ENCODE peak calls at places on chromosome 17, in ten cellular contexts. One of them, this sample, is unnamed.

GRCh38 chr17:74513987-74514631 is 17.2 kb downstream of the CD300LB start:
- DNase-seq in IMR-90: peak; percentile 31
- DNase-seq in amniotic stem cell: no peak
- DNase-seq in fibroblast of lung: peak; percentile 50
- DNase-seq in SHP77: no peak
- DNase-seq in GM19239: no peak
- DNase-seq in SW 1271: peak; percentile 7
- DNase-seq in brain pericyte: peak; percentile 73
- DNase-seq in T-helper 1 cell: peak; percentile 28
- DNase-seq in activated T-helper 9 cell treated with anti-CD3 and anti-CD28 coated beads, Interleukin-2, amount 50 U/mL, for 16 hours: no peak
- DNase-seq in this sample: no peak

GRCh38 chr17:53900951-53901350 is 78.2 kb downstream of the KIF2B start:
- DNase-seq in SHP77: no peak
- DNase-seq in GM19239: no peak
- DNase-seq in brain pericyte: no peak
- DNase-seq in IMR-90: no peak
- DNase-seq in activated T-helper 9 cell treated with anti-CD3 and anti-CD28 coated beads, Interleukin-2, amount 50 U/mL, for 16 hours: no peak
- DNase-seq in amniotic stem cell: no peak
- DNase-seq in fibroblast of lung: no peak
- DNase-seq in T-helper 1 cell: no peak
- DNase-seq in SW 1271: no peak
- DNase-seq in this sample: no peak

GRCh38 chr17:63189082-63189481 is 223.0 kb downstream of the TANC2 start:
- DNase-seq in amniotic stem cell: no peak
- DNase-seq in brain pericyte: no peak
- DNase-seq in SHP77: no peak
- DNase-seq in SW 1271: peak; percentile 9
- DNase-seq in activated T-helper 9 cell treated with anti-CD3 and anti-CD28 coated beads, Interleukin-2, amount 50 U/mL, for 16 hours: no peak
- DNase-seq in GM19239: no peak
- DNase-seq in T-helper 1 cell: no peak
- DNase-seq in IMR-90: peak; percentile 78
- DNase-seq in fibroblast of lung: peak; percentile 82
- DNase-seq in this sample: no peak

GRCh38 chr17:36544049-36544319 is 735 bp upstream of the GGNBP2 start:
- DNase-seq in IMR-90: peak; percentile 55
- DNase-seq in amniotic stem cell: no peak
- DNase-seq in activated T-helper 9 cell treated with anti-CD3 and anti-CD28 coated beads, Interleukin-2, amount 50 U/mL, for 16 hours: no peak
- DNase-seq in brain pericyte: peak; percentile 34
- DNase-seq in T-helper 1 cell: no peak
- DNase-seq in GM19239: peak; percentile 16
- DNase-seq in SHP77: no peak
- DNase-seq in fibroblast of lung: no peak
- DNase-seq in SW 1271: peak; percentile 68
- DNase-seq in this sample: no peak

GRCh38 chr17:78251773-78252103 is 20.3 kb downstream of the TMEM235 start:
- DNase-seq in T-helper 1 cell: no peak
- DNase-seq in IMR-90: no peak
- DNase-seq in GM19239: no peak
- DNase-seq in SW 1271: no peak
- DNase-seq in SHP77: no peak
- DNase-seq in brain pericyte: no peak
- DNase-seq in activated T-helper 9 cell treated with anti-CD3 and anti-CD28 coated beads, Interleukin-2, amount 50 U/mL, for 16 hours: no peak
- DNase-seq in fibroblast of lung: no peak
- DNase-seq in amniotic stem cell: no peak
- DNase-seq in this sample: no peak

GRCh38 chr17:65855245-65855644 is 293.8 kb upstream of the AXIN2 start:
- DNase-seq in fibroblast of lung: no peak
- DNase-seq in brain pericyte: no peak
- DNase-seq in GM19239: no peak
- DNase-seq in amniotic stem cell: no peak
- DNase-seq in SW 1271: peak; percentile 20
- DNase-seq in T-helper 1 cell: no peak
- DNase-seq in SHP77: no peak
- DNase-seq in IMR-90: peak; percentile 45
- DNase-seq in activated T-helper 9 cell treated with anti-CD3 and anti-CD28 coated beads, Interleukin-2, amount 50 U/mL, for 16 hours: no peak
- DNase-seq in this sample: no peak

GRCh38 chr17:1565860-1566259 is 3.3 kb upstream of the PITPNA start:
- DNase-seq in T-helper 1 cell: no peak
- DNase-seq in activated T-helper 9 cell treated with anti-CD3 and anti-CD28 coated beads, Interleukin-2, amount 50 U/mL, for 16 hours: no peak
- DNase-seq in SHP77: no peak
- DNase-seq in SW 1271: no peak
- DNase-seq in brain pericyte: no peak
- DNase-seq in fibroblast of lung: no peak
- DNase-seq in GM19239: no peak
- DNase-seq in amniotic stem cell: no peak
- DNase-seq in IMR-90: no peak
- DNase-seq in this sample: no peak

GRCh38 chr17:64002658-64003525 is 4.7 kb downstream of the PRR29 start:
- DNase-seq in activated T-helper 9 cell treated with anti-CD3 and anti-CD28 coated beads, Interleukin-2, amount 50 U/mL, for 16 hours: no peak
- DNase-seq in T-helper 1 cell: no peak
- DNase-seq in SHP77: no peak
- DNase-seq in amniotic stem cell: no peak
- DNase-seq in brain pericyte: no peak
- DNase-seq in SW 1271: no peak
- DNase-seq in IMR-90: no peak
- DNase-seq in fibroblast of lung: no peak
- DNase-seq in GM19239: no peak
- DNase-seq in this sample: no peak

GRCh38 chr17:36014946-36015345 is 2.8 kb downstream of the CCL23 start:
- DNase-seq in GM19239: no peak
- DNase-seq in amniotic stem cell: no peak
- DNase-seq in IMR-90: no peak
- DNase-seq in activated T-helper 9 cell treated with anti-CD3 and anti-CD28 coated beads, Interleukin-2, amount 50 U/mL, for 16 hours: no peak
- DNase-seq in T-helper 1 cell: no peak
- DNase-seq in brain pericyte: no peak
- DNase-seq in SHP77: no peak
- DNase-seq in fibroblast of lung: no peak
- DNase-seq in SW 1271: no peak
- DNase-seq in this sample: no peak

GRCh38 chr17:3551189-3551588 is 6.4 kb downstream of the TRPV3 start:
- DNase-seq in SW 1271: no peak
- DNase-seq in activated T-helper 9 cell treated with anti-CD3 and anti-CD28 coated beads, Interleukin-2, amount 50 U/mL, for 16 hours: no peak
- DNase-seq in GM19239: no peak
- DNase-seq in fibroblast of lung: no peak
- DNase-seq in IMR-90: no peak
- DNase-seq in SHP77: no peak
- DNase-seq in amniotic stem cell: no peak
- DNase-seq in T-helper 1 cell: no peak
- DNase-seq in brain pericyte: no peak
- DNase-seq in this sample: no peak

GRCh38 chr17:4609761-4610160 is 25.4 kb downstream of the SMTNL2 start:
- DNase-seq in SHP77: no peak
- DNase-seq in GM19239: no peak
- DNase-seq in amniotic stem cell: no peak
- DNase-seq in SW 1271: no peak
- DNase-seq in brain pericyte: no peak
- DNase-seq in fibroblast of lung: no peak
- DNase-seq in T-helper 1 cell: no peak
- DNase-seq in IMR-90: no peak
- DNase-seq in activated T-helper 9 cell treated with anti-CD3 and anti-CD28 coated beads, Interleukin-2, amount 50 U/mL, for 16 hours: no peak
- DNase-seq in this sample: no peak

GRCh38 chr17:7912927-7913524 is 3.1 kb downstream of the RNF227 start:
- DNase-seq in SHP77: peak; percentile 49
- DNase-seq in brain pericyte: no peak
- DNase-seq in activated T-helper 9 cell treated with anti-CD3 and anti-CD28 coated beads, Interleukin-2, amount 50 U/mL, for 16 hours: no peak
- DNase-seq in IMR-90: peak; percentile 80
- DNase-seq in fibroblast of lung: peak; percentile 86
- DNase-seq in SW 1271: peak; percentile 83
- DNase-seq in amniotic stem cell: no peak
- DNase-seq in T-helper 1 cell: peak; percentile 45
- DNase-seq in GM19239: peak; percentile 76
- DNase-seq in this sample: peak; percentile 50

GRCh38 chr17:79791354-79792123 is 5.3 kb downstream of the CBX8 start:
- DNase-seq in amniotic stem cell: no peak
- DNase-seq in SW 1271: no peak
- DNase-seq in IMR-90: no peak
- DNase-seq in SHP77: no peak
- DNase-seq in fibroblast of lung: no peak
- DNase-seq in activated T-helper 9 cell treated with anti-CD3 and anti-CD28 coated beads, Interleukin-2, amount 50 U/mL, for 16 hours: no peak
- DNase-seq in T-helper 1 cell: no peak
- DNase-seq in GM19239: no peak
- DNase-seq in brain pericyte: no peak
- DNase-seq in this sample: no peak

GRCh38 chr17:2398655-2399571 is 1.9 kb downstream of the MNT start:
- DNase-seq in T-helper 1 cell: peak; percentile 39
- DNase-seq in SHP77: peak; percentile 77
- DNase-seq in SW 1271: peak; percentile 38
- DNase-seq in activated T-helper 9 cell treated with anti-CD3 and anti-CD28 coated beads, Interleukin-2, amount 50 U/mL, for 16 hours: peak; percentile 48
- DNase-seq in fibroblast of lung: peak; percentile 73
- DNase-seq in brain pericyte: no peak
- DNase-seq in amniotic stem cell: peak; percentile 39
- DNase-seq in IMR-90: peak; percentile 78
- DNase-seq in GM19239: no peak
- DNase-seq in this sample: no peak

GRCh38 chr17:82815790-82816305 is 24.0 kb downstream of the ZNF750 start:
- DNase-seq in SHP77: no peak
- DNase-seq in amniotic stem cell: no peak
- DNase-seq in fibroblast of lung: no peak
- DNase-seq in SW 1271: no peak
- DNase-seq in brain pericyte: no peak
- DNase-seq in T-helper 1 cell: no peak
- DNase-seq in activated T-helper 9 cell treated with anti-CD3 and anti-CD28 coated beads, Interleukin-2, amount 50 U/mL, for 16 hours: no peak
- DNase-seq in IMR-90: no peak
- DNase-seq in GM19239: no peak
- DNase-seq in this sample: no peak

GRCh38 chr17:5299383-5299782 is 17.3 kb downstream of the RABEP1 start:
- DNase-seq in fibroblast of lung: no peak
- DNase-seq in T-helper 1 cell: no peak
- DNase-seq in SHP77: no peak
- DNase-seq in brain pericyte: no peak
- DNase-seq in GM19239: no peak
- DNase-seq in IMR-90: no peak
- DNase-seq in amniotic stem cell: no peak
- DNase-seq in SW 1271: no peak
- DNase-seq in activated T-helper 9 cell treated with anti-CD3 and anti-CD28 coated beads, Interleukin-2, amount 50 U/mL, for 16 hours: no peak
- DNase-seq in this sample: no peak

GRCh38 chr17:10758062-10758461 is 28.2 kb upstream of the TMEM220 start:
- DNase-seq in IMR-90: no peak
- DNase-seq in GM19239: no peak
- DNase-seq in fibroblast of lung: no peak
- DNase-seq in brain pericyte: no peak
- DNase-seq in SW 1271: no peak
- DNase-seq in amniotic stem cell: no peak
- DNase-seq in activated T-helper 9 cell treated with anti-CD3 and anti-CD28 coated beads, Interleukin-2, amount 50 U/mL, for 16 hours: no peak
- DNase-seq in SHP77: no peak
- DNase-seq in T-helper 1 cell: no peak
- DNase-seq in this sample: no peak

GRCh38 chr17:72502111-72502939 is 381.5 kb downstream of the SOX9 start:
- DNase-seq in GM19239: no peak
- DNase-seq in SW 1271: no peak
- DNase-seq in T-helper 1 cell: no peak
- DNase-seq in SHP77: no peak
- DNase-seq in amniotic stem cell: no peak
- DNase-seq in IMR-90: peak; percentile 64
- DNase-seq in fibroblast of lung: peak; percentile 69
- DNase-seq in activated T-helper 9 cell treated with anti-CD3 and anti-CD28 coated beads, Interleukin-2, amount 50 U/mL, for 16 hours: no peak
- DNase-seq in brain pericyte: no peak
- DNase-seq in this sample: no peak

GRCh38 chr17:82698065-82698973 is at the start of gene RAB40B:
- DNase-seq in T-helper 1 cell: peak; percentile 99
- DNase-seq in SHP77: peak; percentile 98
- DNase-seq in activated T-helper 9 cell treated with anti-CD3 and anti-CD28 coated beads, Interleukin-2, amount 50 U/mL, for 16 hours: peak; percentile 98
- DNase-seq in SW 1271: peak; percentile 96
- DNase-seq in GM19239: peak; percentile 100
- DNase-seq in amniotic stem cell: peak; percentile 96
- DNase-seq in fibroblast of lung: peak; percentile 98
- DNase-seq in brain pericyte: peak; percentile 94
- DNase-seq in IMR-90: peak; percentile 98
- DNase-seq in this sample: peak; percentile 78

GRCh38 chr17:43940630-43941029 is 1.6 kb downstream of the PPY start:
- DNase-seq in IMR-90: peak; percentile 35
- DNase-seq in fibroblast of lung: peak; percentile 27
- DNase-seq in amniotic stem cell: no peak
- DNase-seq in GM19239: no peak
- DNase-seq in SHP77: peak; percentile 53
- DNase-seq in T-helper 1 cell: no peak
- DNase-seq in SW 1271: peak; percentile 36
- DNase-seq in brain pericyte: no peak
- DNase-seq in activated T-helper 9 cell treated with anti-CD3 and anti-CD28 coated beads, Interleukin-2, amount 50 U/mL, for 16 hours: no peak
- DNase-seq in this sample: no peak

GRCh38 chr17:888998-889401 is 90.6 kb downstream of the NXN start:
- DNase-seq in activated T-helper 9 cell treated with anti-CD3 and anti-CD28 coated beads, Interleukin-2, amount 50 U/mL, for 16 hours: no peak
- DNase-seq in amniotic stem cell: no peak
- DNase-seq in IMR-90: no peak
- DNase-seq in T-helper 1 cell: no peak
- DNase-seq in brain pericyte: no peak
- DNase-seq in GM19239: no peak
- DNase-seq in SHP77: no peak
- DNase-seq in fibroblast of lung: no peak
- DNase-seq in SW 1271: no peak
- DNase-seq in this sample: no peak

GRCh38 chr17:6078370-6078950 is 8.3 kb downstream of the WSCD1 start:
- DNase-seq in activated T-helper 9 cell treated with anti-CD3 and anti-CD28 coated beads, Interleukin-2, amount 50 U/mL, for 16 hours: no peak
- DNase-seq in T-helper 1 cell: no peak
- DNase-seq in SW 1271: no peak
- DNase-seq in amniotic stem cell: no peak
- DNase-seq in fibroblast of lung: no peak
- DNase-seq in IMR-90: no peak
- DNase-seq in brain pericyte: no peak
- DNase-seq in GM19239: no peak
- DNase-seq in SHP77: no peak
- DNase-seq in this sample: no peak

GRCh38 chr17:9009737-9010136 is 11.6 kb upstream of the NTN1 start:
- DNase-seq in IMR-90: no peak
- DNase-seq in activated T-helper 9 cell treated with anti-CD3 and anti-CD28 coated beads, Interleukin-2, amount 50 U/mL, for 16 hours: no peak
- DNase-seq in amniotic stem cell: no peak
- DNase-seq in fibroblast of lung: no peak
- DNase-seq in brain pericyte: no peak
- DNase-seq in SHP77: no peak
- DNase-seq in GM19239: no peak
- DNase-seq in T-helper 1 cell: no peak
- DNase-seq in SW 1271: no peak
- DNase-seq in this sample: no peak

GRCh38 chr17:75096082-75096625 is 8.4 kb downstream of the SLC16A5 start:
- DNase-seq in T-helper 1 cell: no peak
- DNase-seq in SHP77: peak; percentile 58
- DNase-seq in amniotic stem cell: no peak
- DNase-seq in IMR-90: peak; percentile 69
- DNase-seq in GM19239: no peak
- DNase-seq in fibroblast of lung: peak; percentile 62
- DNase-seq in brain pericyte: no peak
- DNase-seq in activated T-helper 9 cell treated with anti-CD3 and anti-CD28 coated beads, Interleukin-2, amount 50 U/mL, for 16 hours: no peak
- DNase-seq in SW 1271: peak; percentile 71
- DNase-seq in this sample: peak; percentile 34

GRCh38 chr17:49465352-49465751 is 29.7 kb upstream of the NGFR start:
- DNase-seq in brain pericyte: no peak
- DNase-seq in T-helper 1 cell: no peak
- DNase-seq in activated T-helper 9 cell treated with anti-CD3 and anti-CD28 coated beads, Interleukin-2, amount 50 U/mL, for 16 hours: no peak
- DNase-seq in fibroblast of lung: no peak
- DNase-seq in SW 1271: no peak
- DNase-seq in SHP77: no peak
- DNase-seq in IMR-90: no peak
- DNase-seq in amniotic stem cell: no peak
- DNase-seq in GM19239: no peak
- DNase-seq in this sample: no peak

GRCh38 chr17:1562178-1562643 is 381 bp downstream of the PITPNA start:
- DNase-seq in T-helper 1 cell: no peak
- DNase-seq in SHP77: no peak
- DNase-seq in GM19239: peak; percentile 65
- DNase-seq in activated T-helper 9 cell treated with anti-CD3 and anti-CD28 coated beads, Interleukin-2, amount 50 U/mL, for 16 hours: peak; percentile 14
- DNase-seq in amniotic stem cell: no peak
- DNase-seq in fibroblast of lung: no peak
- DNase-seq in IMR-90: no peak
- DNase-seq in SW 1271: no peak
- DNase-seq in brain pericyte: no peak
- DNase-seq in this sample: no peak

GRCh38 chr17:1255041-1255440 is 15.2 kb upstream of the BHLHA9 start:
- DNase-seq in fibroblast of lung: no peak
- DNase-seq in amniotic stem cell: no peak
- DNase-seq in SHP77: no peak
- DNase-seq in T-helper 1 cell: no peak
- DNase-seq in brain pericyte: no peak
- DNase-seq in GM19239: no peak
- DNase-seq in activated T-helper 9 cell treated with anti-CD3 and anti-CD28 coated beads, Interleukin-2, amount 50 U/mL, for 16 hours: no peak
- DNase-seq in IMR-90: no peak
- DNase-seq in SW 1271: no peak
- DNase-seq in this sample: no peak

GRCh38 chr17:38881600-38882191 is 11.8 kb downstream of the LASP1 start:
- DNase-seq in GM19239: no peak
- DNase-seq in SHP77: no peak
- DNase-seq in SW 1271: no peak
- DNase-seq in amniotic stem cell: no peak
- DNase-seq in brain pericyte: no peak
- DNase-seq in T-helper 1 cell: no peak
- DNase-seq in activated T-helper 9 cell treated with anti-CD3 and anti-CD28 coated beads, Interleukin-2, amount 50 U/mL, for 16 hours: no peak
- DNase-seq in IMR-90: peak; percentile 48
- DNase-seq in fibroblast of lung: peak; percentile 88
- DNase-seq in this sample: no peak

This sample was measured in glomerular endothelial cell.